ENCODE peak calls at places on chromosomes 3 and 15, in eight cellular contexts. U, Q, W, M, D, B, R and J are unnamed samples.

GRCh38 chr15:31574761-31575160 is 248.1 kb downstream of the KLF13 start:
- DNase-seq in R (no peak), D (no peak), M (no peak), W (no peak), U (no peak), B (no peak), Q (no peak), J (no peak)

GRCh38 chr15:40844543-40844981 is 714 bp downstream of the SPINT1 start:
- DNase-seq in B (peak), R (no peak), Q (peak), M (peak), U (no peak), W (no peak), D (no peak), J (peak)

GRCh38 chr3:135450985-135451384 is 514.5 kb upstream of the PPP2R3A start:
- DNase-seq in D (no peak), Q (no peak), U (no peak), W (no peak), M (no peak), B (no peak), R (no peak), J (no peak)

GRCh38 chr15:69533504-69533903 is 80.9 kb downstream of the RPLP1 start:
- DNase-seq in Q (no peak), D (no peak), B (no peak), W (no peak), R (no peak), U (no peak), M (no peak), J (no peak)

GRCh38 chr3:117628896-117629295 is 919.3 kb downstream of the TUSC7 start:
- DNase-seq in R (no peak), U (no peak), B (no peak), Q (peak), D (no peak), M (no peak), W (peak), J (peak)

GRCh38 chr3:50221413-50222168 is 14.4 kb upstream of the GNAI2 start:
- DNase-seq in R (no peak), B (no peak), D (no peak), W (no peak), U (no peak), Q (no peak), M (no peak), J (no peak)

GRCh38 chr3:159828542-159828943 is 160.1 kb upstream of the IL12A start:
- DNase-seq in R (no peak), U (peak), B (no peak), D (no peak), W (peak), Q (peak), M (no peak), J (peak)

GRCh38 chr3:128367726-128368125 is 99.0 kb downstream of the DNAJB8 start:
- DNase-seq in U (no peak), W (no peak), B (peak), R (no peak), M (no peak), Q (no peak), D (no peak), J (peak)

GRCh38 chr3:138898301-138898700 is 48.6 kb downstream of the FOXL2 start:
- DNase-seq in D (no peak), U (peak), W (no peak), Q (peak), R (no peak), B (no peak), M (no peak), J (peak)

GRCh38 chr3:50417637-50418033 is 58.3 kb upstream of the TMEM115 start:
- DNase-seq in W (no peak), Q (peak), R (no peak), B (no peak), D (no peak), U (no peak), M (no peak), J (no peak)

GRCh38 chr3:124800511-124801374 is 70.5 kb downstream of the UMPS start:
- DNase-seq in W (no peak), U (no peak), D (no peak), B (no peak), Q (no peak), R (peak), M (no peak), J (no peak)

GRCh38 chr3:9175421-9175820 is 74.0 kb downstream of the SRGAP3 start:
- DNase-seq in M (no peak), Q (peak), D (no peak), U (peak), B (peak), W (no peak), R (no peak), J (no peak)

GRCh38 chr3:67383379-67383778 is 271.0 kb downstream of the SUCLG2 start:
- DNase-seq in B (no peak), D (no peak), M (no peak), U (no peak), W (no peak), R (no peak), Q (no peak), J (no peak)

GRCh38 chr15:25863067-25863967 is at the start of gene ATP10A:
- DNase-seq in M (peak), D (no peak), U (no peak), R (no peak), W (no peak), Q (no peak), B (no peak), J (peak)

GRCh38 chr15:60584355-60585023 is 105.5 kb upstream of the ICE2 start:
- DNase-seq in Q (no peak), U (no peak), B (no peak), R (no peak), D (no peak), M (peak), W (no peak), J (no peak)

GRCh38 chr3:83934208-83935150 is 1024.3 kb upstream of the CADM2 start:
- DNase-seq in W (no peak), M (no peak), U (peak), R (no peak), D (no peak), B (no peak), Q (no peak), J (peak)

GRCh38 chr15:40567111-40567510 is 2.0 kb upstream of the RPUSD2 start:
- DNase-seq in D (no peak), U (no peak), R (no peak), B (no peak), Q (no peak), W (no peak), M (no peak), J (peak)

GRCh38 chr3:37183375-37183831 is 9.0 kb upstream of the LRRFIP2 start:
- DNase-seq in B (no peak), M (no peak), Q (peak), W (no peak), R (no peak), D (no peak), U (peak), J (peak)

GRCh38 chr15:77546050-77546501 is 86.6 kb downstream of the LINGO1 start:
- DNase-seq in R (no peak), M (no peak), U (peak), B (peak), D (no peak), Q (peak), W (no peak), J (peak)

GRCh38 chr3:153602801-153603200 is 440.8 kb downstream of the RAP2B start:
- DNase-seq in R (no peak), U (no peak), D (no peak), W (no peak), M (no peak), Q (no peak), B (no peak), J (peak)

GRCh38 chr3:152362086-152362485 is 93.4 kb downstream of the MBNL1 start:
- DNase-seq in M (no peak), B (no peak), D (no peak), R (no peak), W (peak), Q (no peak), U (no peak), J (no peak)

GRCh38 chr3:186151077-186151971 is 42.4 kb upstream of the ETV5 start:
- DNase-seq in M (no peak), U (no peak), Q (no peak), B (no peak), D (no peak), W (no peak), R (no peak), J (no peak)

GRCh38 chr15:65906396-65906795 is 37.1 kb downstream of the RAB11A start:
- DNase-seq in U (peak), M (no peak), Q (no peak), W (no peak), D (no peak), R (no peak), B (no peak), J (no peak)

GRCh38 chr15:72554471-72555425 is 80.6 kb downstream of the ARIH1 start:
- DNase-seq in Q (peak), M (peak), B (no peak), D (no peak), R (no peak), W (no peak), U (no peak), J (peak)